ENCODE peak calls at places on chromosomes 5 and 9, in ten cellular contexts. One of them, this sample, is unnamed.

GRCh38 chr5:122473138-122473843 is 161.3 kb downstream of the SNCAIP start:
- DNase-seq in ecto neural progenitor cell: no peak
- DNase-seq in stimulated activated CD8-positive, alpha-beta memory T cell treated with anti-CD3 and anti-CD28 coated beads, Interleukin-15, amount 100 ng/mL, for 4 hours: no peak
- DNase-seq in stimulated activated CD4-positive, alpha-beta T cell treated with anti-CD3 and anti-CD28 coated beads, Interleukin-1b, Interleukin-23, amount 100 ng/mL, for 1 hour: no peak
- DNase-seq in CD8-positive, alpha-beta T cell: no peak
- DNase-seq in GM04504: no peak
- DNase-seq in sciatic nerve: no peak
- DNase-seq in uterus: no peak
- DNase-seq in RWPE1: no peak
- DNase-seq in prostate gland: no peak
- DNase-seq in this sample: no peak

GRCh38 chr5:153905214-153905613 is 133.5 kb downstream of the FAM114A2 start:
- DNase-seq in RWPE1: no peak
- DNase-seq in GM04504: no peak
- DNase-seq in uterus: no peak
- DNase-seq in stimulated activated CD8-positive, alpha-beta memory T cell treated with anti-CD3 and anti-CD28 coated beads, Interleukin-15, amount 100 ng/mL, for 4 hours: no peak
- DNase-seq in ecto neural progenitor cell: no peak
- DNase-seq in prostate gland: no peak
- DNase-seq in stimulated activated CD4-positive, alpha-beta T cell treated with anti-CD3 and anti-CD28 coated beads, Interleukin-1b, Interleukin-23, amount 100 ng/mL, for 1 hour: no peak
- DNase-seq in CD8-positive, alpha-beta T cell: no peak
- DNase-seq in sciatic nerve: no peak
- DNase-seq in this sample: no peak

GRCh38 chr5:164188733-164189148 is 683.3 kb downstream of the MAT2B start:
- DNase-seq in ecto neural progenitor cell: no peak
- DNase-seq in uterus: no peak
- DNase-seq in stimulated activated CD4-positive, alpha-beta T cell treated with anti-CD3 and anti-CD28 coated beads, Interleukin-1b, Interleukin-23, amount 100 ng/mL, for 1 hour: no peak
- DNase-seq in GM04504: no peak
- DNase-seq in sciatic nerve: no peak
- DNase-seq in RWPE1: no peak
- DNase-seq in CD8-positive, alpha-beta T cell: no peak
- DNase-seq in prostate gland: no peak
- DNase-seq in stimulated activated CD8-positive, alpha-beta memory T cell treated with anti-CD3 and anti-CD28 coated beads, Interleukin-15, amount 100 ng/mL, for 4 hours: no peak
- DNase-seq in this sample: no peak

GRCh38 chr9:37371565-37372464 is 50.7 kb upstream of the GRHPR start:
- DNase-seq in GM04504: no peak
- DNase-seq in stimulated activated CD8-positive, alpha-beta memory T cell treated with anti-CD3 and anti-CD28 coated beads, Interleukin-15, amount 100 ng/mL, for 4 hours: no peak
- DNase-seq in stimulated activated CD4-positive, alpha-beta T cell treated with anti-CD3 and anti-CD28 coated beads, Interleukin-1b, Interleukin-23, amount 100 ng/mL, for 1 hour: no peak
- DNase-seq in uterus: no peak
- DNase-seq in RWPE1: no peak
- DNase-seq in CD8-positive, alpha-beta T cell: no peak
- DNase-seq in prostate gland: no peak
- DNase-seq in sciatic nerve: no peak
- DNase-seq in ecto neural progenitor cell: no peak
- DNase-seq in this sample: peak; percentile 18

GRCh38 chr9:116837038-116837998 is 150.2 kb downstream of the TRIM32 start:
- DNase-seq in prostate gland: peak; percentile 43
- DNase-seq in CD8-positive, alpha-beta T cell: no peak
- DNase-seq in stimulated activated CD8-positive, alpha-beta memory T cell treated with anti-CD3 and anti-CD28 coated beads, Interleukin-15, amount 100 ng/mL, for 4 hours: no peak
- DNase-seq in ecto neural progenitor cell: no peak
- DNase-seq in uterus: no peak
- DNase-seq in sciatic nerve: no peak
- DNase-seq in stimulated activated CD4-positive, alpha-beta T cell treated with anti-CD3 and anti-CD28 coated beads, Interleukin-1b, Interleukin-23, amount 100 ng/mL, for 1 hour: no peak
- DNase-seq in GM04504: no peak
- DNase-seq in RWPE1: peak; percentile 90
- DNase-seq in this sample: no peak

GRCh38 chr9:138022121-138022741 is 144.6 kb downstream of the CACNA1B start:
- DNase-seq in stimulated activated CD8-positive, alpha-beta memory T cell treated with anti-CD3 and anti-CD28 coated beads, Interleukin-15, amount 100 ng/mL, for 4 hours: no peak
- DNase-seq in sciatic nerve: no peak
- DNase-seq in ecto neural progenitor cell: peak; percentile 75
- DNase-seq in CD8-positive, alpha-beta T cell: no peak
- DNase-seq in stimulated activated CD4-positive, alpha-beta T cell treated with anti-CD3 and anti-CD28 coated beads, Interleukin-1b, Interleukin-23, amount 100 ng/mL, for 1 hour: no peak
- DNase-seq in prostate gland: no peak
- DNase-seq in GM04504: no peak
- DNase-seq in uterus: no peak
- DNase-seq in RWPE1: no peak
- DNase-seq in this sample: no peak

GRCh38 chr9:73042155-73042554 is 89.3 kb upstream of the ALDH1A1 start:
- DNase-seq in stimulated activated CD8-positive, alpha-beta memory T cell treated with anti-CD3 and anti-CD28 coated beads, Interleukin-15, amount 100 ng/mL, for 4 hours: no peak
- DNase-seq in ecto neural progenitor cell: no peak
- DNase-seq in prostate gland: no peak
- DNase-seq in RWPE1: peak; percentile 18
- DNase-seq in sciatic nerve: no peak
- DNase-seq in stimulated activated CD4-positive, alpha-beta T cell treated with anti-CD3 and anti-CD28 coated beads, Interleukin-1b, Interleukin-23, amount 100 ng/mL, for 1 hour: no peak
- DNase-seq in GM04504: no peak
- DNase-seq in CD8-positive, alpha-beta T cell: no peak
- DNase-seq in uterus: no peak
- DNase-seq in this sample: no peak

GRCh38 chr5:10331341-10331796 is 22.1 kb upstream of the MARCHF6 start:
- DNase-seq in stimulated activated CD4-positive, alpha-beta T cell treated with anti-CD3 and anti-CD28 coated beads, Interleukin-1b, Interleukin-23, amount 100 ng/mL, for 1 hour: no peak
- DNase-seq in sciatic nerve: peak; percentile 81
- DNase-seq in prostate gland: peak; percentile 71
- DNase-seq in RWPE1: no peak
- DNase-seq in GM04504: no peak
- DNase-seq in stimulated activated CD8-positive, alpha-beta memory T cell treated with anti-CD3 and anti-CD28 coated beads, Interleukin-15, amount 100 ng/mL, for 4 hours: no peak
- DNase-seq in CD8-positive, alpha-beta T cell: peak; percentile 31
- DNase-seq in uterus: peak; percentile 83
- DNase-seq in ecto neural progenitor cell: no peak
- DNase-seq in this sample: peak; percentile 54

GRCh38 chr5:9835121-9835770 is 205.1 kb upstream of the TAS2R1 start:
- DNase-seq in RWPE1: no peak
- DNase-seq in sciatic nerve: no peak
- DNase-seq in CD8-positive, alpha-beta T cell: no peak
- DNase-seq in ecto neural progenitor cell: no peak
- DNase-seq in GM04504: no peak
- DNase-seq in stimulated activated CD8-positive, alpha-beta memory T cell treated with anti-CD3 and anti-CD28 coated beads, Interleukin-15, amount 100 ng/mL, for 4 hours: no peak
- DNase-seq in prostate gland: no peak
- DNase-seq in stimulated activated CD4-positive, alpha-beta T cell treated with anti-CD3 and anti-CD28 coated beads, Interleukin-1b, Interleukin-23, amount 100 ng/mL, for 1 hour: no peak
- DNase-seq in uterus: no peak
- DNase-seq in this sample: no peak

GRCh38 chr5:8944005-8944404 is 601.9 kb downstream of the SEMA5A start:
- DNase-seq in prostate gland: no peak
- DNase-seq in uterus: no peak
- DNase-seq in stimulated activated CD4-positive, alpha-beta T cell treated with anti-CD3 and anti-CD28 coated beads, Interleukin-1b, Interleukin-23, amount 100 ng/mL, for 1 hour: no peak
- DNase-seq in CD8-positive, alpha-beta T cell: no peak
- DNase-seq in GM04504: no peak
- DNase-seq in stimulated activated CD8-positive, alpha-beta memory T cell treated with anti-CD3 and anti-CD28 coated beads, Interleukin-15, amount 100 ng/mL, for 4 hours: no peak
- DNase-seq in ecto neural progenitor cell: no peak
- DNase-seq in RWPE1: peak; percentile 59
- DNase-seq in sciatic nerve: no peak
- DNase-seq in this sample: no peak

GRCh38 chr9:84271004-84271886 is 69.3 kb downstream of the SLC28A3 start:
- DNase-seq in GM04504: peak; percentile 8
- DNase-seq in prostate gland: peak; percentile 7
- DNase-seq in uterus: peak; percentile 18
- DNase-seq in stimulated activated CD4-positive, alpha-beta T cell treated with anti-CD3 and anti-CD28 coated beads, Interleukin-1b, Interleukin-23, amount 100 ng/mL, for 1 hour: no peak
- DNase-seq in CD8-positive, alpha-beta T cell: no peak
- DNase-seq in sciatic nerve: peak; percentile 67
- DNase-seq in RWPE1: no peak
- DNase-seq in ecto neural progenitor cell: peak; percentile 69
- DNase-seq in stimulated activated CD8-positive, alpha-beta memory T cell treated with anti-CD3 and anti-CD28 coated beads, Interleukin-15, amount 100 ng/mL, for 4 hours: no peak
- DNase-seq in this sample: peak; percentile 28

GRCh38 chr9:111559000-111559610 is 34.1 kb downstream of the ZNF483 start:
- DNase-seq in RWPE1: peak; percentile 40
- DNase-seq in prostate gland: no peak
- DNase-seq in GM04504: peak; percentile 17
- DNase-seq in CD8-positive, alpha-beta T cell: no peak
- DNase-seq in stimulated activated CD8-positive, alpha-beta memory T cell treated with anti-CD3 and anti-CD28 coated beads, Interleukin-15, amount 100 ng/mL, for 4 hours: no peak
- DNase-seq in sciatic nerve: no peak
- DNase-seq in stimulated activated CD4-positive, alpha-beta T cell treated with anti-CD3 and anti-CD28 coated beads, Interleukin-1b, Interleukin-23, amount 100 ng/mL, for 1 hour: no peak
- DNase-seq in uterus: no peak
- DNase-seq in ecto neural progenitor cell: no peak
- DNase-seq in this sample: peak; percentile 25

GRCh38 chr9:89476546-89476945 is 21.4 kb downstream of the SEMA4D start:
- DNase-seq in CD8-positive, alpha-beta T cell: no peak
- DNase-seq in sciatic nerve: no peak
- DNase-seq in stimulated activated CD4-positive, alpha-beta T cell treated with anti-CD3 and anti-CD28 coated beads, Interleukin-1b, Interleukin-23, amount 100 ng/mL, for 1 hour: no peak
- DNase-seq in stimulated activated CD8-positive, alpha-beta memory T cell treated with anti-CD3 and anti-CD28 coated beads, Interleukin-15, amount 100 ng/mL, for 4 hours: no peak
- DNase-seq in prostate gland: no peak
- DNase-seq in RWPE1: no peak
- DNase-seq in ecto neural progenitor cell: no peak
- DNase-seq in GM04504: no peak
- DNase-seq in uterus: no peak
- DNase-seq in this sample: no peak

GRCh38 chr9:95667789-95668188 is 151.0 kb upstream of the PTCH1 start:
- DNase-seq in stimulated activated CD4-positive, alpha-beta T cell treated with anti-CD3 and anti-CD28 coated beads, Interleukin-1b, Interleukin-23, amount 100 ng/mL, for 1 hour: no peak
- DNase-seq in stimulated activated CD8-positive, alpha-beta memory T cell treated with anti-CD3 and anti-CD28 coated beads, Interleukin-15, amount 100 ng/mL, for 4 hours: no peak
- DNase-seq in sciatic nerve: no peak
- DNase-seq in prostate gland: no peak
- DNase-seq in uterus: no peak
- DNase-seq in ecto neural progenitor cell: no peak
- DNase-seq in GM04504: no peak
- DNase-seq in RWPE1: no peak
- DNase-seq in CD8-positive, alpha-beta T cell: no peak
- DNase-seq in this sample: no peak

This sample was measured in stromal cell of bone marrow.